ENCODE peak calls at places on chromosomes 16 and 17, in four cellular contexts. One of them, this sample, is unnamed.

GRCh38 chr16:66020642-66021041 is 345.8 kb upstream of the CDH5 start:
- DNase-seq in GM12878: no peak
- DNase-seq in H1: no peak
- DNase-seq in K562: peak; percentile 14
- DNase-seq in this sample: no peak

GRCh38 chr17:38608648-38609047 is 2.9 kb upstream of the SRCIN1 start:
- DNase-seq in GM12878: no peak
- DNase-seq in H1: peak; percentile 68
- DNase-seq in K562: no peak
- DNase-seq in this sample: no peak

GRCh38 chr16:15653227-15653626 is 3.2 kb downstream of the NDE1 start:
- DNase-seq in GM12878: no peak
- DNase-seq in H1: no peak
- DNase-seq in K562: no peak
- DNase-seq in this sample: peak; percentile 58

GRCh38 chr16:6105115-6105514 is 1007.5 kb upstream of the EEF2KMT start:
- DNase-seq in GM12878: no peak
- DNase-seq in H1: no peak
- DNase-seq in K562: no peak
- DNase-seq in this sample: no peak

GRCh38 chr16:27177031-27177774 is 26.1 kb upstream of the KDM8 start:
- DNase-seq in GM12878: no peak
- DNase-seq in H1: no peak
- DNase-seq in K562: no peak
- DNase-seq in this sample: no peak

GRCh38 chr17:45234641-45235040 is 13.0 kb downstream of the FMNL1 start:
- DNase-seq in GM12878: no peak
- DNase-seq in H1: peak; percentile 73
- DNase-seq in K562: peak; percentile 59
- DNase-seq in this sample: peak; percentile 69

GRCh38 chr17:28405632-28406477 is at the start of gene SLC46A1:
- DNase-seq in GM12878: no peak
- DNase-seq in H1: peak; percentile 87
- DNase-seq in K562: peak; percentile 74
- DNase-seq in this sample: peak; percentile 28

GRCh38 chr16:1800703-1801102 is 7.2 kb upstream of the IGFALS start:
- DNase-seq in GM12878: no peak
- DNase-seq in H1: no peak
- DNase-seq in K562: no peak
- DNase-seq in this sample: no peak

GRCh38 chr16:78629173-78629572 is 529.7 kb downstream of the WWOX start:
- DNase-seq in GM12878: no peak
- DNase-seq in H1: no peak
- DNase-seq in K562: no peak
- DNase-seq in this sample: no peak

GRCh38 chr16:86625821-86626220 is 47.5 kb downstream of the FOXL1 start:
- DNase-seq in GM12878: no peak
- DNase-seq in H1: no peak
- DNase-seq in K562: no peak
- DNase-seq in this sample: no peak

GRCh38 chr16:4801962-4802658 is at the start of gene ROGDI:
- DNase-seq in GM12878: no peak
- DNase-seq in H1: peak; percentile 88
- DNase-seq in K562: peak; percentile 90
- DNase-seq in this sample: peak; percentile 80

GRCh38 chr17:58312824-58313223 is 15.8 kb downstream of the TSPOAP1 start:
- DNase-seq in GM12878: no peak
- DNase-seq in H1: no peak
- DNase-seq in K562: no peak
- DNase-seq in this sample: no peak

GRCh38 chr16:74748710-74749073 is 25.9 kb downstream of the FA2H start:
- DNase-seq in GM12878: no peak
- DNase-seq in H1: no peak
- DNase-seq in K562: no peak
- DNase-seq in this sample: no peak

GRCh38 chr17:81865358-81865732 is 5.0 kb upstream of the P4HB start:
- DNase-seq in GM12878: no peak
- DNase-seq in H1: no peak
- DNase-seq in K562: no peak
- DNase-seq in this sample: no peak

GRCh38 chr17:38550661-38551060 is 55.1 kb downstream of the SRCIN1 start:
- DNase-seq in GM12878: no peak
- DNase-seq in H1: no peak
- DNase-seq in K562: peak; percentile 56
- DNase-seq in this sample: no peak

GRCh38 chr16:1532081-1532760 is 1.2 kb upstream of the TMEM204 start:
- DNase-seq in GM12878: no peak
- DNase-seq in H1: no peak
- DNase-seq in K562: no peak
- DNase-seq in this sample: no peak

GRCh38 chr17:7923290-7923628 is 6.4 kb downstream of the KCNAB3 start:
- DNase-seq in GM12878: no peak
- DNase-seq in H1: no peak
- DNase-seq in K562: no peak
- DNase-seq in this sample: no peak

GRCh38 chr17:29722411-29723198 is 99.9 kb upstream of the CORO6 start:
- DNase-seq in GM12878: peak; percentile 96
- DNase-seq in H1: no peak
- DNase-seq in K562: peak; percentile 68
- DNase-seq in this sample: no peak

GRCh38 chr16:1078579-1079021 is 6.1 kb downstream of the SSTR5 start:
- DNase-seq in GM12878: no peak
- DNase-seq in H1: no peak
- DNase-seq in K562: no peak
- DNase-seq in this sample: peak; percentile 91

GRCh38 chr16:57643166-57643813 is 14.9 kb downstream of the ADGRG1 start:
- DNase-seq in GM12878: no peak
- DNase-seq in H1: no peak
- DNase-seq in K562: no peak
- DNase-seq in this sample: no peak

GRCh38 chr17:64118452-64118979 is 11.4 kb downstream of the ERN1 start:
- DNase-seq in GM12878: no peak
- DNase-seq in H1: no peak
- DNase-seq in K562: peak; percentile 67
- DNase-seq in this sample: no peak

GRCh38 chr17:83203073-83203471 is 123.7 kb downstream of the METRNL start:
- DNase-seq in GM12878: no peak
- DNase-seq in H1: no peak
- DNase-seq in K562: no peak
- DNase-seq in this sample: peak; percentile 72

DNA sequence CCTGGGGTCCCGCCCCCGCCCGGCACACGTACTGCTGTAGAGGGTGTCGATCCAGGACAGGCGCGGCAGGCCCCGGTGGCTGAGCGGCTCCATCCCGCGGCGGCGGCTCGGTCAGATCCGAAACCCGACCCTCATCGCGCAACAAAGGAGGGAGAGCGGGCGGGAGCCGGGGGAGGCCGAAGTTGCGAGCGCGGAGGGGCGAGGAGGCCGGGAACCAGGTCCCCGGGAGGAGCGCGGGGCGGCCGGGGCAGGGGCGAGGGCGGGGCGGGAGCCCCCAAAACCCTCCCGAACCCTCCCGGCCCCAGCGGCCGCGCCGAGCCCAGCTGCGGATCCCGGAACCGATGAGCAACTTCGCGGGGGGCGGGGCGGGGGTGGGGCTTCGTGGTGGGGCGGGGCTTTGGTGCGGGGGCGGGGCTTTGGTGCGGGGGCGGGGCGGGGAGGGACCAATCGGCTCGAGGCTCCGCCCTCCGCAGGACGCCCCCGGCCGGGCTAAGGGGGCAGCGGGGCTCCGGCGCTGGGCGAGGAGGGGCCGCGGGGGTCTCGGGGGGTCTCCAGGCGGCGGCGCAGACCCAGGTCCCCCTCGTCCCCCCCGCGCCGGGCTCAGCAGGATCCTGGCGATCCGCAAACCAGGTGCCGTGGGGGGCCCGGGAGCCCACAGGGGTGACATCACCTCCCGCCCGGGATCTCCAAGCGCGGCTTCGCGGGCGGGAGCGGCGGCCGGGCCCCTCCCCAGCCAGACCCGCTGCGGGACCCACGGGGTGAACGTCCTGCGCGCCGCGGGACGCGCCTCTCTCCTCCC is at the start of gene ABR:
- DNase-seq in GM12878: no peak
- DNase-seq in H1: peak; percentile 82
- DNase-seq in K562: peak; percentile 16
- DNase-seq in this sample: no peak
- TF ChIP-seq EZH2 in GM12878: no peak
- TF ChIP-seq EZH2 in H1: no peak
- TF ChIP-seq EZH2 in K562: no peak
- TF ChIP-seq EZH2 in this sample: no peak

DNA sequence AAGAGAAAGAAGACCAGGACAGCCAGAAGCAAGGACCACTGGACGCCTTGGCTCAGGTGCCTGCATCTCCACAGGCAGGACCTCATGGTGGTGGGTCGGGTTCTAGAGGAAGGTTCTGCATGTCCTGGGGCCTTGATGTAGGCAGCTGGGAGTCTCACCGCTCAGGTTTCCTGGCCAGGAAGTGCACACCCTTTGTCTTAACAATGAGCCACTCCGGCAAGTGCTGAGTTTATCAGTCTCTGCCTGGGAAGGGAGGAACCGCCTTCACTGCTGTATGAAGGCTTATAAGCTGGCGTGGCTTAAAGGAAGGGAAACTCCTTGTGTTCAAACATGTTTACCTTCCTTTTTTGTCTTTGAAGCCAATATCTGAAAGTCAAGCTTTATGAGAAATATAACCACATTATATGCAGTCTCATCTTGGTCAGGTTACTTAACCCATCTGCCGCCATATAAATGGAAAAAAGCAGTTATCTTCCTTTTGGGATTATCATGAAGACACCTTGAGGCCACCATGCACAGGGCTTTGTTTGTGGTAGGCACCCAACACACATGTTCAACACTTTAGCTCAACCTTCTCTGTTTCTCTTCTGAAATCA is at the start of gene ST6GALNAC1:
- DNase-seq in GM12878: no peak
- DNase-seq in H1: no peak
- DNase-seq in K562: peak; percentile 94
- DNase-seq in this sample: no peak
- TF ChIP-seq CBX5 in GM12878: no peak
- TF ChIP-seq CBX5 in H1: no peak
- TF ChIP-seq CBX5 in K562: no peak
- TF ChIP-seq CBX5 in this sample: no peak

GRCh38 chr17:9002610-9003354 is 18.5 kb upstream of the NTN1 start:
- DNase-seq in GM12878: no peak
- DNase-seq in H1: peak; percentile 72
- DNase-seq in K562: no peak
- DNase-seq in this sample: no peak

GRCh38 chr17:9003355-9004131 is 17.8 kb upstream of the NTN1 start:
- DNase-seq in GM12878: no peak
- DNase-seq in H1: peak; percentile 59
- DNase-seq in K562: no peak
- DNase-seq in this sample: no peak

GRCh38 chr17:9004961-9005285 is 16.4 kb upstream of the NTN1 start:
- DNase-seq in GM12878: no peak
- DNase-seq in H1: no peak
- DNase-seq in K562: no peak
- DNase-seq in this sample: no peak

GRCh38 chr17:9006175-9006767 is 15.0 kb upstream of the NTN1 start:
- DNase-seq in GM12878: no peak
- DNase-seq in H1: no peak
- DNase-seq in K562: no peak
- DNase-seq in this sample: no peak

GRCh38 chr17:9004132-9004960 is 17.0 kb upstream of the NTN1 start:
- DNase-seq in GM12878: no peak
- DNase-seq in H1: peak; percentile 77
- DNase-seq in K562: no peak
- DNase-seq in this sample: no peak
- TF ChIP-seq CREB1 in GM12878: no peak
- TF ChIP-seq CREB1 in H1: no peak
- TF ChIP-seq CREB1 in K562: no peak
- TF ChIP-seq CREB1 in this sample: no peak

GRCh38 chr17:41813039-41813680 is 356 bp downstream of the FKBP10 start:
- DNase-seq in GM12878: no peak
- DNase-seq in H1: no peak
- DNase-seq in K562: no peak
- DNase-seq in this sample: no peak
- TF ChIP-seq EZH2 in GM12878: no peak
- TF ChIP-seq EZH2 in H1: no peak
- TF ChIP-seq EZH2 in K562: no peak
- TF ChIP-seq EZH2 in this sample: no peak

DNA sequence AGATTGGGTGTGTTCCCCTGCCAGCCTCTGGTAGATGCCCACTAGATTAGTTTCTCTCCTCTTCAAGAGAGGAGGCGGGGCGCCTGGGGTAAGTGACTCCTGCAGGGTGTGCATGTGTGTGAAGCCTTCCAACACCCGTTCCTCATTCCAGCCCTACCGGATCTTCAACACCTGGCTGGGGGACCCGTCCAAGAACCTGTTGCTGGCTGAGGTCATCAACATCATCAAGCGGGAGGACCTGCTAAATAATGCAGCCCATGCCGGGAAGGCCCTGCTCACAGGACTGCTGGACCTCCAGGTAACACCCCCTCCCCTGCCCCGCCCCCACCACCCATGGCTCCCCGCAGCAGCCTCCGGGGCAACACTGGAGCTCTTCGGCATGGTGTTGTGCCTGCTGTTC is 21.2 kb downstream of the TMEM186 start:
- DNase-seq in GM12878: no peak
- DNase-seq in H1: no peak
- DNase-seq in K562: no peak
- DNase-seq in this sample: no peak
- TF ChIP-seq CBX5 in GM12878: no peak
- TF ChIP-seq CBX5 in H1: no peak
- TF ChIP-seq CBX5 in K562: no peak
- TF ChIP-seq CBX5 in this sample: no peak